ENCODE peak calls at places on chromosomes 1 and 21, in four cellular contexts. One of them, this sample, is unnamed.

GRCh38 chr1:155976913-155977606 is 1.3 kb downstream of the ARHGEF2 start:
- DNase-seq in CD8-positive, alpha-beta T cell: no peak
- DNase-seq in BJ: no peak
- DNase-seq in neural crest cell: no peak
- DNase-seq in this sample: no peak

GRCh38 chr1:213374369-213374768 is 323.3 kb downstream of the RPS6KC1 start:
- DNase-seq in CD8-positive, alpha-beta T cell: peak
- DNase-seq in BJ: no peak
- DNase-seq in neural crest cell: peak
- DNase-seq in this sample: peak

GRCh38 chr1:58753431-58753866 is 30.4 kb downstream of the JUN start:
- DNase-seq in CD8-positive, alpha-beta T cell: no peak
- DNase-seq in BJ: no peak
- DNase-seq in neural crest cell: no peak
- DNase-seq in this sample: no peak

GRCh38 chr1:153024413-153024812 is 6.6 kb upstream of the SPRR1B start:
- DNase-seq in CD8-positive, alpha-beta T cell: no peak
- DNase-seq in BJ: no peak
- DNase-seq in neural crest cell: no peak
- DNase-seq in this sample: no peak

GRCh38 chr1:36156329-36157114 is 562 bp downstream of the MAP7D1 start:
- DNase-seq in CD8-positive, alpha-beta T cell: peak
- DNase-seq in BJ: no peak
- DNase-seq in neural crest cell: peak
- DNase-seq in this sample: peak

GRCh38 chr1:64209221-64209620 is 5.8 kb downstream of the UBE2U start:
- DNase-seq in CD8-positive, alpha-beta T cell: no peak
- DNase-seq in BJ: no peak
- DNase-seq in neural crest cell: no peak
- DNase-seq in this sample: peak

GRCh38 chr1:10799726-10800125 is 3.3 kb upstream of the CASZ1 start:
- DNase-seq in CD8-positive, alpha-beta T cell: no peak
- DNase-seq in BJ: no peak
- DNase-seq in neural crest cell: no peak
- DNase-seq in this sample: no peak

GRCh38 chr1:183129921-183130675 is 56.0 kb upstream of the LAMC2 start:
- DNase-seq in CD8-positive, alpha-beta T cell: no peak
- DNase-seq in BJ: no peak
- DNase-seq in neural crest cell: no peak
- DNase-seq in this sample: no peak

GRCh38 chr1:72117621-72118020 is 164.7 kb downstream of the NEGR1 start:
- DNase-seq in CD8-positive, alpha-beta T cell: no peak
- DNase-seq in BJ: no peak
- DNase-seq in neural crest cell: no peak
- DNase-seq in this sample: no peak

GRCh38 chr1:230393722-230394121 is 32.4 kb downstream of the PGBD5 start:
- DNase-seq in CD8-positive, alpha-beta T cell: no peak
- DNase-seq in BJ: no peak
- DNase-seq in neural crest cell: no peak
- DNase-seq in this sample: no peak

GRCh38 chr1:176961678-176962077 is 202.8 kb downstream of the ASTN1 start:
- DNase-seq in CD8-positive, alpha-beta T cell: no peak
- DNase-seq in BJ: no peak
- DNase-seq in neural crest cell: no peak
- DNase-seq in this sample: no peak

GRCh38 chr1:180527270-180527669 is 24.9 kb upstream of the ACBD6 start:
- DNase-seq in CD8-positive, alpha-beta T cell: no peak
- DNase-seq in BJ: no peak
- DNase-seq in neural crest cell: no peak
- DNase-seq in this sample: peak

GRCh38 chr1:37940299-37940947 is 6.4 kb downstream of the INPP5B start:
- DNase-seq in CD8-positive, alpha-beta T cell: no peak
- DNase-seq in BJ: no peak
- DNase-seq in neural crest cell: no peak
- DNase-seq in this sample: no peak

GRCh38 chr1:116984406-116985160 is 17.0 kb upstream of the CD101 start:
- DNase-seq in CD8-positive, alpha-beta T cell: no peak
- DNase-seq in BJ: no peak
- DNase-seq in neural crest cell: no peak
- DNase-seq in this sample: no peak

GRCh38 chr1:162926906-162927305 is 65.9 kb upstream of the CCDC190 start:
- DNase-seq in CD8-positive, alpha-beta T cell: no peak
- DNase-seq in BJ: no peak
- DNase-seq in neural crest cell: no peak
- DNase-seq in this sample: no peak

GRCh38 chr1:85279463-85280080 is 3.1 kb upstream of the BCL10 start:
- DNase-seq in CD8-positive, alpha-beta T cell: no peak
- DNase-seq in BJ: no peak
- DNase-seq in neural crest cell: no peak
- DNase-seq in this sample: no peak

GRCh38 chr21:41769106-41769505 is 2.3 kb upstream of the RIPK4 start:
- DNase-seq in CD8-positive, alpha-beta T cell: no peak
- DNase-seq in BJ: no peak
- DNase-seq in neural crest cell: no peak
- DNase-seq in this sample: no peak

GRCh38 chr1:195202271-195202670 is 1406.0 kb downstream of the KCNT2 start:
- DNase-seq in CD8-positive, alpha-beta T cell: no peak
- DNase-seq in BJ: no peak
- DNase-seq in neural crest cell: no peak
- DNase-seq in this sample: no peak

GRCh38 chr1:38586993-38587646 is 272.5 kb downstream of the RRAGC start:
- DNase-seq in CD8-positive, alpha-beta T cell: peak
- DNase-seq in BJ: no peak
- DNase-seq in neural crest cell: peak
- DNase-seq in this sample: no peak

GRCh38 chr21:42906222-42906621 is 13.1 kb downstream of the NDUFV3 start:
- DNase-seq in CD8-positive, alpha-beta T cell: no peak
- DNase-seq in BJ: no peak
- DNase-seq in neural crest cell: no peak
- DNase-seq in this sample: no peak

GRCh38 chr1:220528049-220528678 is at the start of gene MARK1:
- DNase-seq in CD8-positive, alpha-beta T cell: no peak
- DNase-seq in BJ: peak
- DNase-seq in neural crest cell: peak
- DNase-seq in this sample: no peak

GRCh38 chr1:41891403-41891896 is 27.3 kb downstream of the HIVEP3 start:
- DNase-seq in CD8-positive, alpha-beta T cell: peak
- DNase-seq in BJ: no peak
- DNase-seq in neural crest cell: no peak
- DNase-seq in this sample: no peak

GRCh38 chr1:160629286-160630210 is 17.3 kb downstream of the SLAMF1 start:
- DNase-seq in CD8-positive, alpha-beta T cell: peak
- DNase-seq in BJ: no peak
- DNase-seq in neural crest cell: no peak
- DNase-seq in this sample: no peak

GRCh38 chr1:13699510-13699909 is 478 bp upstream of the PRDM2 start:
- DNase-seq in CD8-positive, alpha-beta T cell: peak
- DNase-seq in BJ: no peak
- DNase-seq in neural crest cell: no peak
- DNase-seq in this sample: no peak

GRCh38 chr1:160709715-160710114 is 1.9 kb downstream of the CD48 start:
- DNase-seq in CD8-positive, alpha-beta T cell: no peak
- DNase-seq in BJ: no peak
- DNase-seq in neural crest cell: no peak
- DNase-seq in this sample: no peak

GRCh38 chr1:48775817-48776399 is 783 bp downstream of the BEND5 start:
- DNase-seq in CD8-positive, alpha-beta T cell: no peak
- DNase-seq in BJ: no peak
- DNase-seq in neural crest cell: no peak
- DNase-seq in this sample: no peak

GRCh38 chr1:214281902-214282695 is 1.1 kb downstream of the SMYD2 start:
- DNase-seq in CD8-positive, alpha-beta T cell: no peak
- DNase-seq in BJ: no peak
- DNase-seq in neural crest cell: peak
- DNase-seq in this sample: peak

GRCh38 chr1:15523104-15523921 is 702 bp downstream of the CASP9 start:
- DNase-seq in CD8-positive, alpha-beta T cell: no peak
- DNase-seq in BJ: no peak
- DNase-seq in neural crest cell: no peak
- DNase-seq in this sample: no peak

GRCh38 chr1:27554777-27555699 is 48.9 kb downstream of the AHDC1 start:
- DNase-seq in CD8-positive, alpha-beta T cell: no peak
- DNase-seq in BJ: no peak
- DNase-seq in neural crest cell: no peak
- DNase-seq in this sample: no peak

GRCh38 chr1:188367669-188368068 is 1538.9 kb downstream of the PLA2G4A start:
- DNase-seq in CD8-positive, alpha-beta T cell: no peak
- DNase-seq in BJ: no peak
- DNase-seq in neural crest cell: no peak
- DNase-seq in this sample: no peak
- TF ChIP-seq CTCF in CD8-positive, alpha-beta T cell: no peak
- TF ChIP-seq CTCF in BJ: no peak
- TF ChIP-seq CTCF in neural crest cell: no peak
- TF ChIP-seq CTCF in this sample: no peak

GRCh38 chr1:206471993-206472392 is 1.7 kb downstream of the IKBKE start:
- DNase-seq in CD8-positive, alpha-beta T cell: peak
- DNase-seq in BJ: no peak
- DNase-seq in neural crest cell: no peak
- DNase-seq in this sample: no peak

GRCh38 chr1:206469933-206470691 is at the start of gene IKBKE:
- DNase-seq in CD8-positive, alpha-beta T cell: peak
- DNase-seq in BJ: no peak
- DNase-seq in neural crest cell: no peak
- DNase-seq in this sample: peak

GRCh38 chr1:206469411-206469932 is 804 bp upstream of the IKBKE start:
- DNase-seq in CD8-positive, alpha-beta T cell: no peak
- DNase-seq in BJ: no peak
- DNase-seq in neural crest cell: no peak
- DNase-seq in this sample: no peak

GRCh38 chr1:206471415-206471801 is 1.1 kb downstream of the IKBKE start:
- DNase-seq in CD8-positive, alpha-beta T cell: no peak
- DNase-seq in BJ: no peak
- DNase-seq in neural crest cell: no peak
- DNase-seq in this sample: no peak

GRCh38 chr1:206470692-206471414 is 577 bp downstream of the IKBKE start:
- DNase-seq in CD8-positive, alpha-beta T cell: peak
- DNase-seq in BJ: no peak
- DNase-seq in neural crest cell: no peak
- DNase-seq in this sample: peak
- TF ChIP-seq CTCF in CD8-positive, alpha-beta T cell: no peak
- TF ChIP-seq CTCF in BJ: no peak
- TF ChIP-seq CTCF in neural crest cell: no peak
- TF ChIP-seq CTCF in this sample: no peak

GRCh38 chr1:224856973-224857372 is 72.5 kb upstream of the DNAH14 start:
- DNase-seq in CD8-positive, alpha-beta T cell: no peak
- DNase-seq in BJ: no peak
- DNase-seq in neural crest cell: no peak
- DNase-seq in this sample: no peak

GRCh38 chr1:224851210-224851849 is 78.1 kb upstream of the DNAH14 start:
- DNase-seq in CD8-positive, alpha-beta T cell: peak
- DNase-seq in BJ: no peak
- DNase-seq in neural crest cell: peak
- DNase-seq in this sample: peak

GRCh38 chr1:224850446-224850845 is 79.0 kb upstream of the DNAH14 start:
- DNase-seq in CD8-positive, alpha-beta T cell: no peak
- DNase-seq in BJ: no peak
- DNase-seq in neural crest cell: no peak
- DNase-seq in this sample: no peak

GRCh38 chr1:224852901-224853568 is 76.4 kb upstream of the DNAH14 start:
- DNase-seq in CD8-positive, alpha-beta T cell: no peak
- DNase-seq in BJ: no peak
- DNase-seq in neural crest cell: no peak
- DNase-seq in this sample: peak

DNA sequence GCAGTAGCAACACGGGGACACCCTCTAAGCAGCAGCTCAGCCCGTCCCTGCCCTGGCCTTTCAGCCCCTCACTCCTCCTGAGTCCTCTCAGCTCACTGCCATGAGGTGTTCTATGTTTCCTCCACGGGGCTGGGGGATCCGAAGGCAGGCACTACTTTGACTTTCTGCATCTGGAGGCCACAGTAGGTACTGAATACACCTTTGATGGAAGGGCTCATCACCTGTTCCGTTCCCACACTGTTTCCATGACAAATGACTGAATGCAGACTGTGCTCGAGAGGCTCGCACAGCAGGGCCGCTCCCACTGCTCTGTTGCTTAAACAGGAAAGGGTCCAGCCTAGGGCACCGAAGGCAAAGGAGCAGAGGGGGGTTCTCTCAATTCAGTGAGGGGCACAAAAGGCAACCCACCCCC is 77.6 kb upstream of the DNAH14 start:
- DNase-seq in CD8-positive, alpha-beta T cell: no peak
- DNase-seq in BJ: no peak
- DNase-seq in neural crest cell: no peak
- DNase-seq in this sample: no peak
- TF ChIP-seq CTCF in CD8-positive, alpha-beta T cell: peak
- TF ChIP-seq CTCF in BJ: no peak
- TF ChIP-seq CTCF in neural crest cell: peak
- TF ChIP-seq CTCF in this sample: peak

GRCh38 chr21:31143021-31143420 is 104.7 kb upstream of the KRTAP19-8 start:
- DNase-seq in CD8-positive, alpha-beta T cell: no peak
- DNase-seq in BJ: no peak
- DNase-seq in neural crest cell: no peak
- DNase-seq in this sample: no peak

GRCh38 chr21:31140025-31140424 is 101.7 kb upstream of the KRTAP19-8 start:
- DNase-seq in CD8-positive, alpha-beta T cell: no peak
- DNase-seq in BJ: no peak
- DNase-seq in neural crest cell: no peak
- DNase-seq in this sample: no peak

GRCh38 chr21:31145271-31145801 is 107.1 kb upstream of the KRTAP19-8 start:
- DNase-seq in CD8-positive, alpha-beta T cell: no peak
- DNase-seq in BJ: no peak
- DNase-seq in neural crest cell: no peak
- DNase-seq in this sample: no peak

GRCh38 chr21:31141389-31142021 is 103.2 kb upstream of the KRTAP19-8 start:
- DNase-seq in CD8-positive, alpha-beta T cell: no peak
- DNase-seq in BJ: no peak
- DNase-seq in neural crest cell: no peak
- DNase-seq in this sample: no peak

DNA sequence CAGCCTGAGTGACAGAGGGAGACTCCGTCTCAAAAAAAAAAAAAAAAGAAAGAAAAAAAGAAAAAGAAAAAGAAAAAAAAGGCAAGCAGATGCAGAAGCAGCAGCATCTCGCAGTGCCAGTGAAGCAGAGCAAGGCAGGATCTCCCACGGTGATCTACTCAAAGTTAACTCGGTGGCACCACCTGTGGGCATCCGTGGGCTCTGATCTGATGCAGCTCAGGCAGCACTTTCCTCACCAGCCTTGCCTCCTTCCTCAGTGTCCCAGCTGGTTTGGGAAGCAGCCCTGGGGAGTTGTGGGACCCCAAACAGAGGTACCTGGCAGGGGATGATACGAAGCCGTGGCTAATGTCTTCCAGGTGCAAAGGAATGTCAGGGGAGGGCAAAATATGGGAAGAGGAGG is 104.3 kb upstream of the KRTAP19-8 start:
- DNase-seq in CD8-positive, alpha-beta T cell: peak
- DNase-seq in BJ: no peak
- DNase-seq in neural crest cell: no peak
- DNase-seq in this sample: no peak
- TF ChIP-seq CTCF in CD8-positive, alpha-beta T cell: peak
- TF ChIP-seq CTCF in BJ: no peak
- TF ChIP-seq CTCF in neural crest cell: no peak
- TF ChIP-seq CTCF in this sample: no peak